ENCODE peak calls at places on chromosomes 2 and 18, in four cellular contexts. L, E, T and H are unnamed samples.

GRCh38 chr2:223269386-223269785 is 217.4 kb downstream of the KCNE4 start:
- DNase-seq in L (no peak), T (no peak), E (no peak), H (no peak)

GRCh38 chr2:120468136-120468535 is 122.2 kb downstream of the INHBB start:
- DNase-seq in T (no peak), L (no peak), E (no peak), H (no peak)

GRCh38 chr18:23237524-23238151 is 102.4 kb downstream of the CABLES1 start:
- DNase-seq in T (peak; percentile 57), E (peak; percentile 77), L (peak; percentile 64), H (peak; percentile 67)

GRCh38 chr2:177649568-177650271 is 257.1 kb downstream of the AGPS start:
- DNase-seq in L (no peak), T (no peak), E (no peak), H (no peak)

GRCh38 chr2:2683581-2683980 is 352.5 kb upstream of the MYT1L start:
- DNase-seq in L (no peak), E (no peak), T (no peak), H (no peak)

GRCh38 chr2:238725298-238725697 is 122.6 kb upstream of the TWIST2 start:
- DNase-seq in E (no peak), L (no peak), T (no peak), H (no peak)

GRCh38 chr2:30470426-30470825 is 23.4 kb downstream of the LCLAT1 start:
- DNase-seq in T (no peak), L (no peak), E (no peak), H (no peak)

GRCh38 chr2:113910110-113910717 is 20.3 kb downstream of the ACTR3 start:
- DNase-seq in T (no peak), E (no peak), L (no peak), H (no peak)

GRCh38 chr2:88220733-88221132 is 50.6 kb downstream of the THNSL2 start:
- DNase-seq in T (peak; percentile 26), E (no peak), L (no peak), H (no peak)

GRCh38 chr18:67612281-67612680 is 95.8 kb upstream of the DSEL start:
- DNase-seq in T (no peak), L (no peak), E (no peak), H (no peak)

GRCh38 chr2:232854082-232854481 is 16.0 kb upstream of the SNORC start:
- DNase-seq in T (no peak), E (no peak), L (peak; percentile 82), H (peak; percentile 88)

GRCh38 chr2:179876266-179876665 is 14.9 kb upstream of the ZNF385B start:
- DNase-seq in L (no peak), E (no peak), T (no peak), H (no peak)
- TF ChIP-seq CTCF in L (peak; percentile 4), E (no peak), T (no peak), H (no peak)

DNA sequence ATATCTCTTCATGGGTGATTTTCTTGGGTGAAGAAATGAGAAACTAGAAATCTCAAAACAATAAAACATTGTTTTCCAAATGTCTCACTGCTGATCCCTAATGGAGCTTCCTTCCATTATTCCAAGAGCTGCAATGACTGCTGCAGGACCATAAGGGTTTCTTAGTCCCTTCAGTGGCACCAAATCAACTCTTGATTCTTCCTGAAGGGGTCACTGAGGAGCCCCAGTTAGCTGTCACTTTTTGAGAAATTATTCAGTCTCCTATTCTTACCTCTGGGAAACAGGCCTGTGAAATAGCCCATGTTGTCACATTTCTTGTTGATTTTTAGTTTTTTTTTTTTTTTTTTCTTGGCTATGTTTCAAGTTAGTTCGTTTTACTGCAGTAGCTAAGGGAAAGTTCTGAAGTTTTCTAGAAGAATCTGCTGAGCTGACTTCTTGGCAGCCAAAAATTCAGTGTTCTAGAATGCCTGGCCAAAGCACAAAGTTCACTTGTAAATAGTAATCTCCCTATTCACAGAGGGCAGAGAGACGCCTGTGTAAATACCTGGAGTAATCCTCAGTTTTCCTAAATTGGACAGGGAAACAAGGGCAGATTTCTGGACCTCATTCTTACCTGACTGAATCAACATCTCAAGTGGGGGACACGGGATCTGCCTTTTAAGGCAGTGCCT is 480.0 kb downstream of the RIT2 start:
- DNase-seq in E (no peak), T (peak; percentile 13), L (peak; percentile 6), H (no peak)
- TF ChIP-seq CTCF in E (no peak), T (no peak), L (peak; percentile 9), H (no peak)

GRCh38 chr18:12934454-12935071 is 13.2 kb upstream of the SEH1L start:
- DNase-seq in T (peak; percentile 87), L (peak; percentile 90), E (peak; percentile 73), H (peak; percentile 90)

GRCh38 chr18:12929477-12930083 is 18.2 kb upstream of the SEH1L start:
- DNase-seq in T (no peak), E (no peak), L (no peak), H (no peak)

GRCh38 chr18:12930908-12931307 is 16.9 kb upstream of the SEH1L start:
- DNase-seq in E (no peak), T (no peak), L (no peak), H (no peak)

GRCh38 chr18:12928149-12928548 is 19.7 kb upstream of the SEH1L start:
- DNase-seq in L (no peak), E (no peak), T (no peak), H (no peak)

GRCh38 chr18:12933323-12933722 is 14.5 kb upstream of the SEH1L start:
- DNase-seq in T (no peak), L (no peak), E (no peak), H (no peak)
- TF ChIP-seq CTCF in T (no peak), L (no peak), E (no peak), H (no peak)

DNA sequence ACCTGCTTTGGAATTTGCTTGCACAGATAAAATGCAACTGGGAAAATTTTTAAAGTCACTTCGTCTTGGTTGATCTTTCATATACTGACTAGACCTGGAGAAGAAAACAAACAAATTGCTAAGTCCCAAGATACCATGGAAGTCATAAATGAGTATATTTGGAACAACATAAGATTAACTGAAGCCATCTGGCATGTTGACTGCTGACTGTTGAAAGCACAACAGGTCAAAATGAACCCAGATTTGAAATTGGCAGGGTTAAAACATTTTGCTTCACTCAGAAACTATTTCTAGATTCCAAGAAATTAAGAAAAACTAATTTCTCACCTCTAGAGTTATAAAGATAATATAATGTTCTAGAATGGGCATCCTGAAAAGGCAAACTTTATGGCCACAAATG is 470.8 kb downstream of the LPIN1 start:
- DNase-seq in T (no peak), E (no peak), L (no peak), H (no peak)
- TF ChIP-seq CTCF in T (no peak), E (no peak), L (no peak), H (no peak)